ENCODE peak calls at places on chromosome 9, in six cellular contexts. One of them, this sample, is unnamed.

GRCh38 chr9:27340876-27341540 is 44.1 kb upstream of the EQTN start:
- DNase-seq in keratinocyte: no peak
- DNase-seq in LNCaP clone FGC: no peak
- DNase-seq in fibroblast of lung: no peak
- DNase-seq in GM23248: no peak
- DNase-seq in pancreas: no peak
- DNase-seq in this sample: no peak

GRCh38 chr9:122791872-122792669 is 3.3 kb downstream of the OR5C1 start:
- DNase-seq in keratinocyte: no peak
- DNase-seq in LNCaP clone FGC: no peak
- DNase-seq in fibroblast of lung: no peak
- DNase-seq in GM23248: no peak
- DNase-seq in pancreas: no peak
- DNase-seq in this sample: no peak

GRCh38 chr9:75930766-75931311 is 40.4 kb downstream of the PCSK5 start:
- DNase-seq in keratinocyte: no peak
- DNase-seq in LNCaP clone FGC: no peak
- DNase-seq in fibroblast of lung: no peak
- DNase-seq in GM23248: peak
- DNase-seq in pancreas: no peak
- DNase-seq in this sample: no peak

GRCh38 chr9:89684912-89685636 is 80.3 kb downstream of the GADD45G start:
- DNase-seq in keratinocyte: no peak
- DNase-seq in LNCaP clone FGC: no peak
- DNase-seq in fibroblast of lung: no peak
- DNase-seq in GM23248: no peak
- DNase-seq in pancreas: peak
- DNase-seq in this sample: no peak

GRCh38 chr9:137745541-137745991 is 126.8 kb downstream of the EHMT1 start:
- DNase-seq in keratinocyte: no peak
- DNase-seq in LNCaP clone FGC: peak
- DNase-seq in fibroblast of lung: no peak
- DNase-seq in GM23248: peak
- DNase-seq in pancreas: no peak
- DNase-seq in this sample: no peak

GRCh38 chr9:114369567-114370240 is 18.1 kb downstream of the AKNA start:
- DNase-seq in keratinocyte: no peak
- DNase-seq in LNCaP clone FGC: no peak
- DNase-seq in fibroblast of lung: no peak
- DNase-seq in GM23248: no peak
- DNase-seq in pancreas: no peak
- DNase-seq in this sample: no peak

GRCh38 chr9:109745335-109746283 is 34.4 kb upstream of the PALM2AKAP2 start:
- DNase-seq in keratinocyte: no peak
- DNase-seq in LNCaP clone FGC: peak
- DNase-seq in fibroblast of lung: peak
- DNase-seq in GM23248: peak
- DNase-seq in pancreas: no peak
- DNase-seq in this sample: peak

GRCh38 chr9:107750741-107751521 is 261.4 kb upstream of the KLF4 start:
- DNase-seq in keratinocyte: peak
- DNase-seq in LNCaP clone FGC: peak
- DNase-seq in fibroblast of lung: peak
- DNase-seq in GM23248: peak
- DNase-seq in pancreas: peak
- DNase-seq in this sample: peak

GRCh38 chr9:137055385-137056364 is 1.8 kb upstream of the ENTPD2 start:
- DNase-seq in keratinocyte: no peak
- DNase-seq in LNCaP clone FGC: no peak
- DNase-seq in fibroblast of lung: peak
- DNase-seq in GM23248: peak
- DNase-seq in pancreas: peak
- DNase-seq in this sample: peak

GRCh38 chr9:35618854-35619799 is 914 bp upstream of the CD72 start:
- DNase-seq in keratinocyte: no peak
- DNase-seq in LNCaP clone FGC: no peak
- DNase-seq in fibroblast of lung: peak
- DNase-seq in GM23248: no peak
- DNase-seq in pancreas: peak
- DNase-seq in this sample: peak

GRCh38 chr9:127216888-127217217 is 47.7 kb upstream of the GARNL3 start:
- DNase-seq in keratinocyte: no peak
- DNase-seq in LNCaP clone FGC: no peak
- DNase-seq in fibroblast of lung: no peak
- DNase-seq in GM23248: no peak
- DNase-seq in pancreas: no peak
- DNase-seq in this sample: no peak

GRCh38 chr9:15262581-15262980 is 44.4 kb downstream of the TTC39B start:
- DNase-seq in keratinocyte: no peak
- DNase-seq in LNCaP clone FGC: no peak
- DNase-seq in fibroblast of lung: no peak
- DNase-seq in GM23248: peak
- DNase-seq in pancreas: no peak
- DNase-seq in this sample: no peak

DNA sequence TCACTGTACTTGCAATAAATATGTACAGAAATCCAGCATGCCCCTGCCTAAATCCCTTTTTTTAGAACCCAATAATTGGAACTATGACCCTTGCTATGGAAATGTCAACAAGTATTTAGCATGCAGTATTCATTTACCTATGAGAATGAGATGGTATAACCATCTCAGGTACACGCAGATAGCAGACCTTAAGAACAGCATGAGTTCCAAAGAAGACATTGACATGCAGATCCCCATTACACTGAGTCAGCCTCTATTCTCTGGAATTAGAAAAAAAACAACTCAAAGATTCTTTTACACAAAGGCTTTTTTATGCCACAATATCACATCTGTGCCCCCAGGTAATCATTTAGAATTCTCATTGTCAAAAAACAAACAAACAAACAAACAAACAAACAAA is 325.6 kb upstream of the TLE4 start:
- DNase-seq in keratinocyte: no peak
- DNase-seq in LNCaP clone FGC: no peak
- DNase-seq in fibroblast of lung: no peak
- DNase-seq in GM23248: no peak
- DNase-seq in pancreas: no peak
- DNase-seq in this sample: no peak
- H3K4me3 ChIP-seq in keratinocyte: no peak
- H3K4me3 ChIP-seq in LNCaP clone FGC: no peak
- H3K4me3 ChIP-seq in fibroblast of lung: no peak
- H3K4me3 ChIP-seq in GM23248: no peak
- H3K4me3 ChIP-seq in pancreas: no peak
- H3K4me3 ChIP-seq in this sample: no peak

GRCh38 chr9:23850242-23851023 is 24.4 kb upstream of the ELAVL2 start:
- DNase-seq in keratinocyte: no peak
- DNase-seq in LNCaP clone FGC: no peak
- DNase-seq in fibroblast of lung: no peak
- DNase-seq in GM23248: peak
- DNase-seq in pancreas: no peak
- DNase-seq in this sample: peak
- H3K4me3 ChIP-seq in keratinocyte: peak
- H3K4me3 ChIP-seq in LNCaP clone FGC: peak
- H3K4me3 ChIP-seq in fibroblast of lung: no peak
- H3K4me3 ChIP-seq in GM23248: peak
- H3K4me3 ChIP-seq in pancreas: peak
- H3K4me3 ChIP-seq in this sample: no peak

DNA sequence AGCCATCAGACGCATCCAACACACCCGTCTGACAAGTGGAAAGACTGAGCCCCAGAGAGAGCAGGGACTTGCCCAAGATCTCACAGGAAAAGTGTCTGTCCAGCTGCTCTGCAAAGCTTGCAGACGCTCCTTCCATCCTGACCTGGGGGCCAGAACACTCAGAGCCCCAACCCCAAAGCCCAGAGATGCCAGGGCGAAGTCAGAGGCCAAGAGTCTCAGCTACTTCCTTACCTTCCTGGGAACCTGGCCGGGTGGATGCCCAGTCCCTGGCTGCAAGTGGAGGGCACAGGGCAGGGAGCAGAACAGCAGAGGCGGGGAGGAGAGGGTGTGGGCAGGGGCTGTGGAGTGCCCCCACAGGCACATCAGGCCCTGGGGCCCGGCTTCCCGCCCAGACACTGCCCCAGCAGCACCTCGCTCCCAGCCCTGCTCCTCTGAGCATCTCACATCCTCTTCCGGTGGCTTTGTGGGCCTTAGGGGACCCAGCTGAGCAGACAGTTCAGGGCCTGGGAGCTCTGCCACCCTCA is 9.7 kb upstream of the RALGDS start:
- DNase-seq in keratinocyte: no peak
- DNase-seq in LNCaP clone FGC: no peak
- DNase-seq in fibroblast of lung: no peak
- DNase-seq in GM23248: no peak
- DNase-seq in pancreas: no peak
- DNase-seq in this sample: peak
- H3K4me3 ChIP-seq in keratinocyte: no peak
- H3K4me3 ChIP-seq in LNCaP clone FGC: no peak
- H3K4me3 ChIP-seq in fibroblast of lung: no peak
- H3K4me3 ChIP-seq in GM23248: no peak
- H3K4me3 ChIP-seq in pancreas: no peak
- H3K4me3 ChIP-seq in this sample: no peak

GRCh38 chr9:87590996-87591395 is 93.3 kb downstream of the DAPK1 start:
- DNase-seq in keratinocyte: no peak
- DNase-seq in LNCaP clone FGC: no peak
- DNase-seq in fibroblast of lung: no peak
- DNase-seq in GM23248: no peak
- DNase-seq in pancreas: no peak
- DNase-seq in this sample: no peak

GRCh38 chr9:87587356-87587745 is 89.7 kb downstream of the DAPK1 start:
- DNase-seq in keratinocyte: no peak
- DNase-seq in LNCaP clone FGC: no peak
- DNase-seq in fibroblast of lung: no peak
- DNase-seq in GM23248: no peak
- DNase-seq in pancreas: no peak
- DNase-seq in this sample: no peak

GRCh38 chr9:87587864-87588263 is 90.2 kb downstream of the DAPK1 start:
- DNase-seq in keratinocyte: no peak
- DNase-seq in LNCaP clone FGC: no peak
- DNase-seq in fibroblast of lung: no peak
- DNase-seq in GM23248: no peak
- DNase-seq in pancreas: no peak
- DNase-seq in this sample: no peak

GRCh38 chr9:87586731-87587355 is 89.2 kb downstream of the DAPK1 start:
- DNase-seq in keratinocyte: no peak
- DNase-seq in LNCaP clone FGC: no peak
- DNase-seq in fibroblast of lung: no peak
- DNase-seq in GM23248: no peak
- DNase-seq in pancreas: no peak
- DNase-seq in this sample: no peak

GRCh38 chr9:87588339-87588738 is 90.7 kb downstream of the DAPK1 start:
- DNase-seq in keratinocyte: no peak
- DNase-seq in LNCaP clone FGC: no peak
- DNase-seq in fibroblast of lung: no peak
- DNase-seq in GM23248: no peak
- DNase-seq in pancreas: no peak
- DNase-seq in this sample: no peak
- H3K4me3 ChIP-seq in keratinocyte: no peak
- H3K4me3 ChIP-seq in LNCaP clone FGC: no peak
- H3K4me3 ChIP-seq in fibroblast of lung: no peak
- H3K4me3 ChIP-seq in GM23248: no peak
- H3K4me3 ChIP-seq in pancreas: no peak
- H3K4me3 ChIP-seq in this sample: no peak

GRCh38 chr9:95764920-95765319 is 110.6 kb upstream of the ERCC6L2 start:
- DNase-seq in keratinocyte: no peak
- DNase-seq in LNCaP clone FGC: no peak
- DNase-seq in fibroblast of lung: no peak
- DNase-seq in GM23248: no peak
- DNase-seq in pancreas: no peak
- DNase-seq in this sample: no peak
- H3K4me3 ChIP-seq in keratinocyte: no peak
- H3K4me3 ChIP-seq in LNCaP clone FGC: no peak
- H3K4me3 ChIP-seq in fibroblast of lung: peak
- H3K4me3 ChIP-seq in GM23248: no peak
- H3K4me3 ChIP-seq in pancreas: no peak
- H3K4me3 ChIP-seq in this sample: no peak

GRCh38 chr9:116900543-116900942 is 213.4 kb downstream of the TRIM32 start:
- DNase-seq in keratinocyte: no peak
- DNase-seq in LNCaP clone FGC: no peak
- DNase-seq in fibroblast of lung: no peak
- DNase-seq in GM23248: no peak
- DNase-seq in pancreas: no peak
- DNase-seq in this sample: no peak
- H3K4me3 ChIP-seq in keratinocyte: no peak
- H3K4me3 ChIP-seq in LNCaP clone FGC: no peak
- H3K4me3 ChIP-seq in fibroblast of lung: no peak
- H3K4me3 ChIP-seq in GM23248: no peak
- H3K4me3 ChIP-seq in pancreas: no peak
- H3K4me3 ChIP-seq in this sample: no peak

DNA sequence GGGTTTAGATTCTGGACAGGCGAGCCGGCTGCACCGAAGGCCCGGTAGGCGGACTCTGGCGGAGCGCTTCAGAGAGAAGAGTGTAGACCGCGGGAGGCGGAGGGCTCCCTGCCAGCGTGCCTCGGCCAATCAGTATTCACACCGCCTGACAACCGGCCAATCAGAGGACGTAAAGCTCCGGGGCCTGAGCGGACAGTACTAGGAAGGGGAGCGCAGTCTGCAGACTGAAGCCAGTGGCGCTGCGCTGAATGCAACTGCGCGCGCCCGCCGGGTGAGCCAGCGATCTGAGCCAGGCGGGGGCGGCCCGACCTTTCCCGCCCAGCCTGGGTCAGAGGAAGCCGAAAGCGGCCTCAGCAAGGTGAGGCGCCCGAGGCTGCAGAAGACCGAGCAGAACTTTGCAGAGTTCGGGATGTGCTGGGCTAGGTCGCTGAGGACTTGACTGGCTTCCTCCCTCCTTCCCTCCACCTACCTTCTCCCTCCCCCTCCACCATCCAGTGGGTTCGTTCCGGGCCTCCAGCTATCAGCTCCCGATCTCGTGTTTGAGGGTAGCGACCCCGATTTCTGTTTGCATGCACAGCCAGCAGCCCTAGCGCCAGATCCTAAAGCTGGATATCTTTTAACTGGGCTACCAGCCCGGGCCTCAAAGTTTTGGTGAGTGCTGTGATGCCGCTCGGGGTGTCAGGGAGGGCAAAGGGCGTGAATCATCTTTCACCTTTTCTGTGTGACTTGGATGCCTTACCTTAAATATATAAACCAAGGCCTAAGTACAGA is at the start of gene DMRT2:
- DNase-seq in keratinocyte: no peak
- DNase-seq in LNCaP clone FGC: peak
- DNase-seq in fibroblast of lung: peak
- DNase-seq in GM23248: peak
- DNase-seq in pancreas: peak
- DNase-seq in this sample: peak
- H3K4me3 ChIP-seq in keratinocyte: no peak
- H3K4me3 ChIP-seq in LNCaP clone FGC: no peak
- H3K4me3 ChIP-seq in fibroblast of lung: no peak
- H3K4me3 ChIP-seq in GM23248: peak
- H3K4me3 ChIP-seq in pancreas: peak
- H3K4me3 ChIP-seq in this sample: no peak

DNA sequence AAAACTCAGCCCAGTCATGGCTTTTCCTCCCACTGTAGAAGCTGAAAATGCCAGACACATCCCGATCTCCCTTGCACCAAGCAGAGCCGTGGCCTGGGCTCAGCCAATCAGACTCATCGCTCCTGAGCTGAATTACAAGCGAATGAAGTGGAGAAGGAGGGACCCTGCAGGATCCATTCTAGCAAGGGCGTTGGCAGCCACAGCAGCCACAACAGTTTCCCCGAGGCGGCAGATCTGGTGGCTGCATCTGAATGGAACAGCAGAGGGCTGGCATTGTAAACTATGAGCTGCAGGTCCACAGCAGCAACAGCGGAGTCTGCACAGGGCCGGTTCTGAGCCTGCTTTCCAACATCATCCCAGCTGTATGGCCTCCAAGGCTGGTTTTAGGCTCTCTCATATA is 23.8 kb downstream of the ALG2 start:
- DNase-seq in keratinocyte: no peak
- DNase-seq in LNCaP clone FGC: no peak
- DNase-seq in fibroblast of lung: no peak
- DNase-seq in GM23248: no peak
- DNase-seq in pancreas: no peak
- DNase-seq in this sample: no peak
- H3K4me3 ChIP-seq in keratinocyte: no peak
- H3K4me3 ChIP-seq in LNCaP clone FGC: no peak
- H3K4me3 ChIP-seq in fibroblast of lung: no peak
- H3K4me3 ChIP-seq in GM23248: no peak
- H3K4me3 ChIP-seq in pancreas: no peak
- H3K4me3 ChIP-seq in this sample: no peak

This sample was measured in mucosa of descending colon.